ENCODE peak calls at places on chromosomes 11 and 22, in eight cellular contexts. Q is NCI-H1048; R is right atrium auricular region; F is stimulated activated CD4-positive, alpha-beta T cell treated with anti-CD3 and anti-CD28 coated beads, Interleukin-1b, Interleukin-23, amount 100 ng/mL, for 24 hours; H is activated naive CD4-positive, alpha-beta T cell treated with anti-CD3 and anti-CD28 coated beads, Interleukin-2, amount 10 ng/mL, durations not matched to agents 7 days and 5 days; W is smooth muscle cell of the brain vasculature; E is T47D; S is Peyer's patch. L is an unnamed sample.

GRCh38 chr22:22384668-22385244 is 123.8 kb downstream of the ZNF280B start:
- DNase-seq in Q (no peak), R (no peak), F (no peak), H (no peak), W (no peak), E (no peak), S (no peak), L (no peak)

GRCh38 chr11:92340839-92341238 is 116.2 kb downstream of the FAT3 start:
- DNase-seq in Q (no peak), R (no peak), F (no peak), H (no peak), W (no peak), E (peak), S (no peak), L (peak)

GRCh38 chr11:41201156-41201555 is 258.3 kb downstream of the LRRC4C start:
- DNase-seq in Q (peak), R (no peak), F (no peak), H (no peak), W (no peak), E (peak), S (no peak), L (peak)

GRCh38 chr11:111352935-111353695 is 26.0 kb downstream of the POU2AF1 start:
- DNase-seq in Q (no peak), R (no peak), F (no peak), H (no peak), W (no peak), E (peak), S (no peak), L (no peak)

GRCh38 chr11:55707029-55707428 is 45.0 kb downstream of the OR4C6 start:
- DNase-seq in Q (no peak), R (no peak), F (no peak), H (no peak), W (peak), E (peak), S (no peak), L (peak)

GRCh38 chr11:102831128-102831708 is 12.2 kb downstream of the MMP3 start:
- DNase-seq in Q (no peak), R (no peak), F (no peak), H (peak), W (peak), E (no peak), S (peak), L (peak)

GRCh38 chr22:42692239-42693054 is 28.2 kb downstream of the A4GALT start:
- DNase-seq in Q (no peak), R (no peak), F (no peak), H (no peak), W (no peak), E (no peak), S (peak), L (no peak)

GRCh38 chr11:123183391-123184099 is 11.5 kb downstream of the CLMP start:
- DNase-seq in Q (no peak), R (no peak), F (no peak), H (no peak), W (no peak), E (no peak), S (no peak), L (no peak)

GRCh38 chr11:68688881-68689280 is 4.5 kb downstream of the GAL start:
- DNase-seq in Q (no peak), R (no peak), F (no peak), H (no peak), W (no peak), E (no peak), S (peak), L (no peak)

GRCh38 chr22:24437091-24437490 is 9.7 kb downstream of the ADORA2A start:
- DNase-seq in Q (no peak), R (no peak), F (no peak), H (no peak), W (no peak), E (no peak), S (peak), L (no peak)

GRCh38 chr22:25706197-25706596 is 35.8 kb upstream of the MYO18B start:
- DNase-seq in Q (no peak), R (no peak), F (no peak), H (no peak), W (no peak), E (no peak), S (no peak), L (no peak)

GRCh38 chr11:2308713-2309112 is 6.9 kb downstream of the TSPAN32 start:
- DNase-seq in Q (no peak), R (no peak), F (no peak), H (peak), W (no peak), E (no peak), S (peak), L (no peak)

GRCh38 chr11:68342459-68343158 is 30.2 kb downstream of the LRP5 start:
- DNase-seq in Q (no peak), R (no peak), F (no peak), H (no peak), W (no peak), E (peak), S (no peak), L (no peak)

GRCh38 chr22:39802682-39803081 is 90.9 kb downstream of the ENTHD1 start:
- DNase-seq in Q (no peak), R (no peak), F (no peak), H (no peak), W (no peak), E (no peak), S (peak), L (no peak)

GRCh38 chr11:58301576-58301975 is 33.5 kb upstream of the OR10W1 start:
- DNase-seq in Q (no peak), R (no peak), F (no peak), H (no peak), W (no peak), E (no peak), S (no peak), L (no peak)

GRCh38 chr11:95877288-95877687 is 46.6 kb downstream of the MTMR2 start:
- DNase-seq in Q (no peak), R (no peak), F (no peak), H (no peak), W (peak), E (no peak), S (no peak), L (peak)

GRCh38 chr22:32823024-32823730 is 21.7 kb downstream of the TIMP3 start:
- DNase-seq in Q (no peak), R (no peak), F (no peak), H (peak), W (no peak), E (peak), S (peak), L (no peak)